ENCODE peak calls at places on chromosomes 3 and 15, in nine cellular contexts. One of them, this sample, is unnamed.
A peak's percentile ranks its signal among the peaks of the same experiment; 100 is the strongest.

GRCh38 chr15:80619677-80620076 is 75.4 kb upstream of the ABHD17C start:
- DNase-seq in breast epithelium: no peak
- DNase-seq in psoas muscle: no peak
- DNase-seq in fibroblast of lung: peak; percentile 38
- DNase-seq in effector memory CD4-positive, alpha-beta T cell: no peak
- DNase-seq in tibial artery: no peak
- DNase-seq in uterus: no peak
- DNase-seq in CD8-positive, alpha-beta T cell: no peak
- DNase-seq in Karpas-422: no peak
- DNase-seq in this sample: no peak

GRCh38 chr15:75199347-75199976 is 2.2 kb upstream of the C15orf39 start:
- DNase-seq in psoas muscle: no peak
- DNase-seq in effector memory CD4-positive, alpha-beta T cell: no peak
- DNase-seq in Karpas-422: no peak
- DNase-seq in uterus: no peak
- DNase-seq in fibroblast of lung: no peak
- DNase-seq in tibial artery: no peak
- DNase-seq in CD8-positive, alpha-beta T cell: no peak
- DNase-seq in breast epithelium: no peak
- DNase-seq in this sample: no peak

GRCh38 chr15:44726568-44727461 is 9.5 kb upstream of the TRIM69 start:
- DNase-seq in effector memory CD4-positive, alpha-beta T cell: peak; percentile 74
- DNase-seq in psoas muscle: no peak
- DNase-seq in Karpas-422: peak; percentile 96
- DNase-seq in CD8-positive, alpha-beta T cell: peak; percentile 84
- DNase-seq in tibial artery: peak; percentile 66
- DNase-seq in fibroblast of lung: peak; percentile 93
- DNase-seq in breast epithelium: no peak
- DNase-seq in uterus: no peak
- DNase-seq in this sample: no peak

GRCh38 chr15:65339926-65340325 is 35.4 kb downstream of the RNU5B-1 start:
- DNase-seq in breast epithelium: no peak
- DNase-seq in psoas muscle: no peak
- DNase-seq in uterus: no peak
- DNase-seq in effector memory CD4-positive, alpha-beta T cell: no peak
- DNase-seq in Karpas-422: no peak
- DNase-seq in fibroblast of lung: no peak
- DNase-seq in tibial artery: no peak
- DNase-seq in CD8-positive, alpha-beta T cell: no peak
- DNase-seq in this sample: peak; percentile 15

GRCh38 chr3:196499807-196500524 is 3.6 kb downstream of the RNF168 start:
- DNase-seq in uterus: no peak
- DNase-seq in fibroblast of lung: no peak
- DNase-seq in psoas muscle: no peak
- DNase-seq in effector memory CD4-positive, alpha-beta T cell: no peak
- DNase-seq in breast epithelium: no peak
- DNase-seq in CD8-positive, alpha-beta T cell: no peak
- DNase-seq in tibial artery: no peak
- DNase-seq in Karpas-422: no peak
- DNase-seq in this sample: no peak

GRCh38 chr3:104396974-104397669 is 969.6 kb upstream of the ALCAM start:
- DNase-seq in tibial artery: peak; percentile 27
- DNase-seq in Karpas-422: no peak
- DNase-seq in uterus: no peak
- DNase-seq in CD8-positive, alpha-beta T cell: no peak
- DNase-seq in fibroblast of lung: peak; percentile 32
- DNase-seq in breast epithelium: no peak
- DNase-seq in effector memory CD4-positive, alpha-beta T cell: no peak
- DNase-seq in psoas muscle: no peak
- DNase-seq in this sample: no peak

GRCh38 chr3:124443446-124443845 is 286.8 kb upstream of the UMPS start:
- DNase-seq in breast epithelium: no peak
- DNase-seq in fibroblast of lung: no peak
- DNase-seq in psoas muscle: no peak
- DNase-seq in Karpas-422: no peak
- DNase-seq in tibial artery: no peak
- DNase-seq in CD8-positive, alpha-beta T cell: no peak
- DNase-seq in effector memory CD4-positive, alpha-beta T cell: no peak
- DNase-seq in uterus: no peak
- DNase-seq in this sample: no peak

GRCh38 chr15:74270155-74270554 is 34.0 kb downstream of the CCDC33 start:
- DNase-seq in tibial artery: no peak
- DNase-seq in fibroblast of lung: no peak
- DNase-seq in Karpas-422: no peak
- DNase-seq in breast epithelium: no peak
- DNase-seq in psoas muscle: no peak
- DNase-seq in CD8-positive, alpha-beta T cell: no peak
- DNase-seq in effector memory CD4-positive, alpha-beta T cell: no peak
- DNase-seq in uterus: no peak
- DNase-seq in this sample: no peak

GRCh38 chr3:143974877-143975238 is 3.2 kb downstream of the DIPK2A start:
- DNase-seq in Karpas-422: no peak
- DNase-seq in psoas muscle: no peak
- DNase-seq in tibial artery: no peak
- DNase-seq in fibroblast of lung: peak; percentile 56
- DNase-seq in uterus: no peak
- DNase-seq in breast epithelium: no peak
- DNase-seq in effector memory CD4-positive, alpha-beta T cell: no peak
- DNase-seq in CD8-positive, alpha-beta T cell: no peak
- DNase-seq in this sample: no peak

GRCh38 chr3:73100734-73101550 is 39.5 kb downstream of the EBLN2 start:
- DNase-seq in psoas muscle: peak; percentile 65
- DNase-seq in fibroblast of lung: peak; percentile 78
- DNase-seq in uterus: peak; percentile 85
- DNase-seq in breast epithelium: peak; percentile 84
- DNase-seq in tibial artery: peak; percentile 87
- DNase-seq in Karpas-422: peak; percentile 93
- DNase-seq in effector memory CD4-positive, alpha-beta T cell: peak; percentile 37
- DNase-seq in CD8-positive, alpha-beta T cell: peak; percentile 64
- DNase-seq in this sample: no peak

GRCh38 chr3:54780336-54780735 is 147.5 kb downstream of the LRTM1 start:
- DNase-seq in effector memory CD4-positive, alpha-beta T cell: no peak
- DNase-seq in tibial artery: no peak
- DNase-seq in psoas muscle: no peak
- DNase-seq in fibroblast of lung: no peak
- DNase-seq in Karpas-422: no peak
- DNase-seq in CD8-positive, alpha-beta T cell: no peak
- DNase-seq in breast epithelium: no peak
- DNase-seq in uterus: no peak
- DNase-seq in this sample: no peak

GRCh38 chr15:51380999-51381806 is 39.7 kb downstream of the GLDN start:
- DNase-seq in CD8-positive, alpha-beta T cell: no peak
- DNase-seq in effector memory CD4-positive, alpha-beta T cell: no peak
- DNase-seq in psoas muscle: no peak
- DNase-seq in tibial artery: peak; percentile 72
- DNase-seq in breast epithelium: no peak
- DNase-seq in fibroblast of lung: peak; percentile 81
- DNase-seq in uterus: peak; percentile 47
- DNase-seq in Karpas-422: peak; percentile 84
- DNase-seq in this sample: peak; percentile 52

GRCh38 chr3:45528429-45528828 is 66.1 kb upstream of the LIMD1 start:
- DNase-seq in psoas muscle: no peak
- DNase-seq in uterus: no peak
- DNase-seq in Karpas-422: no peak
- DNase-seq in tibial artery: no peak
- DNase-seq in fibroblast of lung: peak; percentile 56
- DNase-seq in effector memory CD4-positive, alpha-beta T cell: no peak
- DNase-seq in breast epithelium: no peak
- DNase-seq in CD8-positive, alpha-beta T cell: no peak
- DNase-seq in this sample: no peak

GRCh38 chr3:27076815-27077630 is 292.2 kb downstream of the NEK10 start:
- DNase-seq in effector memory CD4-positive, alpha-beta T cell: no peak
- DNase-seq in tibial artery: no peak
- DNase-seq in Karpas-422: no peak
- DNase-seq in psoas muscle: no peak
- DNase-seq in fibroblast of lung: no peak
- DNase-seq in uterus: no peak
- DNase-seq in CD8-positive, alpha-beta T cell: no peak
- DNase-seq in breast epithelium: no peak
- DNase-seq in this sample: no peak

GRCh38 chr3:164332856-164333802 is 745.2 kb downstream of the SI start:
- DNase-seq in CD8-positive, alpha-beta T cell: no peak
- DNase-seq in breast epithelium: no peak
- DNase-seq in psoas muscle: no peak
- DNase-seq in effector memory CD4-positive, alpha-beta T cell: no peak
- DNase-seq in fibroblast of lung: no peak
- DNase-seq in uterus: no peak
- DNase-seq in tibial artery: no peak
- DNase-seq in Karpas-422: no peak
- DNase-seq in this sample: no peak

GRCh38 chr3:23767546-23767945 is 38.2 kb upstream of the UBE2E1 start:
- DNase-seq in Karpas-422: no peak
- DNase-seq in fibroblast of lung: no peak
- DNase-seq in CD8-positive, alpha-beta T cell: no peak
- DNase-seq in psoas muscle: no peak
- DNase-seq in uterus: no peak
- DNase-seq in breast epithelium: no peak
- DNase-seq in effector memory CD4-positive, alpha-beta T cell: no peak
- DNase-seq in tibial artery: no peak
- DNase-seq in this sample: no peak

GRCh38 chr15:73781038-73781925 is 28.1 kb upstream of the INSYN1 start:
- DNase-seq in breast epithelium: no peak
- DNase-seq in CD8-positive, alpha-beta T cell: no peak
- DNase-seq in effector memory CD4-positive, alpha-beta T cell: no peak
- DNase-seq in psoas muscle: no peak
- DNase-seq in uterus: no peak
- DNase-seq in tibial artery: no peak
- DNase-seq in Karpas-422: peak; percentile 56
- DNase-seq in fibroblast of lung: peak; percentile 4
- DNase-seq in this sample: no peak

GRCh38 chr15:77633134-77633912 is 611 bp upstream of the LINGO1 start:
- DNase-seq in effector memory CD4-positive, alpha-beta T cell: peak; percentile 4
- DNase-seq in Karpas-422: peak; percentile 88
- DNase-seq in tibial artery: peak; percentile 82
- DNase-seq in CD8-positive, alpha-beta T cell: peak; percentile 32
- DNase-seq in fibroblast of lung: peak; percentile 71
- DNase-seq in breast epithelium: peak; percentile 90
- DNase-seq in psoas muscle: peak; percentile 91
- DNase-seq in uterus: peak; percentile 85
- DNase-seq in this sample: peak; percentile 97

GRCh38 chr3:150401285-150401684 is 6.8 kb upstream of the TSC22D2 start:
- DNase-seq in uterus: no peak
- DNase-seq in Karpas-422: no peak
- DNase-seq in effector memory CD4-positive, alpha-beta T cell: no peak
- DNase-seq in breast epithelium: no peak
- DNase-seq in CD8-positive, alpha-beta T cell: no peak
- DNase-seq in tibial artery: no peak
- DNase-seq in psoas muscle: no peak
- DNase-seq in fibroblast of lung: no peak
- DNase-seq in this sample: no peak

GRCh38 chr3:125324341-125324740 is 50.8 kb downstream of the ZNF148 start:
- DNase-seq in breast epithelium: no peak
- DNase-seq in fibroblast of lung: no peak
- DNase-seq in effector memory CD4-positive, alpha-beta T cell: no peak
- DNase-seq in uterus: no peak
- DNase-seq in Karpas-422: no peak
- DNase-seq in CD8-positive, alpha-beta T cell: no peak
- DNase-seq in tibial artery: no peak
- DNase-seq in psoas muscle: no peak
- DNase-seq in this sample: no peak

GRCh38 chr3:98985406-98985805 is 83.9 kb upstream of the DCBLD2 start:
- DNase-seq in CD8-positive, alpha-beta T cell: no peak
- DNase-seq in Karpas-422: no peak
- DNase-seq in psoas muscle: no peak
- DNase-seq in breast epithelium: no peak
- DNase-seq in fibroblast of lung: peak; percentile 61
- DNase-seq in uterus: no peak
- DNase-seq in effector memory CD4-positive, alpha-beta T cell: no peak
- DNase-seq in tibial artery: no peak
- DNase-seq in this sample: no peak
- H3K4me3 ChIP-seq in CD8-positive, alpha-beta T cell: no peak overlapping the region
- H3K4me3 ChIP-seq in Karpas-422: no peak overlapping the region
- H3K4me3 ChIP-seq in psoas muscle: no peak overlapping the region
- H3K4me3 ChIP-seq in breast epithelium: no peak overlapping the region
- H3K4me3 ChIP-seq in fibroblast of lung: no peak overlapping the region
- H3K4me3 ChIP-seq in uterus: no peak overlapping the region
- H3K4me3 ChIP-seq in effector memory CD4-positive, alpha-beta T cell: no peak overlapping the region
- H3K4me3 ChIP-seq in tibial artery: no peak overlapping the region
- H3K4me3 ChIP-seq in this sample: no peak overlapping the region

GRCh38 chr3:105758451-105758850 is 110.4 kb downstream of the CBLB start:
- DNase-seq in fibroblast of lung: no peak
- DNase-seq in CD8-positive, alpha-beta T cell: no peak
- DNase-seq in Karpas-422: no peak
- DNase-seq in effector memory CD4-positive, alpha-beta T cell: no peak
- DNase-seq in psoas muscle: no peak
- DNase-seq in tibial artery: no peak
- DNase-seq in uterus: no peak
- DNase-seq in breast epithelium: no peak
- DNase-seq in this sample: no peak
- H3K9me3 ChIP-seq in fibroblast of lung: no peaks in the 10 kb centered on the region
- H3K9me3 ChIP-seq in CD8-positive, alpha-beta T cell: no peaks in the 10 kb centered on the region
- H3K9me3 ChIP-seq in Karpas-422: no peaks in the 10 kb centered on the region
- H3K9me3 ChIP-seq in effector memory CD4-positive, alpha-beta T cell: peaks cover 3% of the 10 kb centered on the region
- H3K9me3 ChIP-seq in psoas muscle: no peaks in the 10 kb centered on the region
- H3K9me3 ChIP-seq in tibial artery: no peaks in the 10 kb centered on the region
- H3K9me3 ChIP-seq in uterus: no peaks in the 10 kb centered on the region
- H3K9me3 ChIP-seq in breast epithelium: peaks cover 16% of the 10 kb centered on the region
- H3K9me3 ChIP-seq in this sample: peaks cover 26% of the 10 kb centered on the region

DNA sequence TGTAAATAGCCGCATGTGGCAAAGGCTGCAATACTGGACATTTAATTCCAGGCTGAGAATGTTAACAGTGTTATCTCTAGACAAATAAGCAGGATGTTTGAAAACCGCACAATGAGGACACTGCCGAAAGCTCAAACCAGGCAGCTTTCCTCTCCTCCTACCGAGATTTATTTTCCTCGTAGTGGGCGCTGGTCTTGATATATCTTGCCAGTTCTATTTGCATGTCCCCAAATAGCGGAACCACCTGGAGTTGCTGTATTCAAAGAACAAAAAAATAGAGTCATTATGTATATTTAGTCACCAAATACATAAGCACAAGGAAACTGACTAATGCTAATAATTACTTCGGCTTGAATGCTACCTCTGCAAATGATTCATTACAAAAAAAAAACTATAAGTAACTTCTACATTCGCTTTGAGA is 46.5 kb downstream of the CYFIP1 start:
- DNase-seq in Karpas-422: peak; percentile 69
- DNase-seq in breast epithelium: no peak
- DNase-seq in effector memory CD4-positive, alpha-beta T cell: no peak
- DNase-seq in uterus: no peak
- DNase-seq in tibial artery: no peak
- DNase-seq in psoas muscle: no peak
- DNase-seq in CD8-positive, alpha-beta T cell: no peak
- DNase-seq in fibroblast of lung: no peak
- DNase-seq in this sample: no peak
- H3K36me3 ChIP-seq in Karpas-422: no peaks in the 10 kb centered on the region
- H3K36me3 ChIP-seq in breast epithelium: peaks cover 10% of the 10 kb centered on the region
- H3K36me3 ChIP-seq in effector memory CD4-positive, alpha-beta T cell: peaks cover 9% of the 10 kb centered on the region
- H3K36me3 ChIP-seq in uterus: no peaks in the 10 kb centered on the region
- H3K36me3 ChIP-seq in tibial artery: peaks cover 48% of the 10 kb centered on the region
- H3K36me3 ChIP-seq in psoas muscle: peaks cover 69% of the 10 kb centered on the region
- H3K36me3 ChIP-seq in CD8-positive, alpha-beta T cell: no peaks in the 10 kb centered on the region
- H3K36me3 ChIP-seq in fibroblast of lung: peaks cover 15% of the 10 kb centered on the region
- H3K36me3 ChIP-seq in this sample: peaks cover 77% of the 10 kb centered on the region

DNA sequence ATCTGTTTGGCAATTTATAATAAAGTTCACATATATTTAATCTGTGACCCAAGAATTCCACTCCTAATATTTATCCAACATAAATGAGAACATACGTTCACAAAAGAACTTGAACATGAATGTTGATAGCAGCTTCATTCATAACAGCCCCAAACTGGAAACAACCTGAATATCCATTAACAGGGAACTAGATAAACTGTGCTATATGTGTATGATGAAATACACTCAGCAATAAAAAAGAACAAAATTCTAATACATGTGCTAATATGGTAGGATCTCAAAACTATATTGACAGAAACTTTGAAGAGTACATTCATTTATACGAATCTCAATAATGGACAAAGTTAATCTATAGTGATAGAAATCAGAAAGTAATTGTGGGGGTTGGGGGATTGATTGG is 5.1 kb upstream of the BHLHE40 start:
- DNase-seq in fibroblast of lung: no peak
- DNase-seq in psoas muscle: no peak
- DNase-seq in effector memory CD4-positive, alpha-beta T cell: no peak
- DNase-seq in CD8-positive, alpha-beta T cell: no peak
- DNase-seq in tibial artery: no peak
- DNase-seq in uterus: no peak
- DNase-seq in Karpas-422: no peak
- DNase-seq in breast epithelium: no peak
- DNase-seq in this sample: no peak
- H3K4me3 ChIP-seq in fibroblast of lung: no peak overlapping the region
- H3K4me3 ChIP-seq in psoas muscle: no peak overlapping the region
- H3K4me3 ChIP-seq in effector memory CD4-positive, alpha-beta T cell: no peak overlapping the region
- H3K4me3 ChIP-seq in CD8-positive, alpha-beta T cell: no peak overlapping the region
- H3K4me3 ChIP-seq in tibial artery: no peak overlapping the region
- H3K4me3 ChIP-seq in uterus: no peak overlapping the region
- H3K4me3 ChIP-seq in Karpas-422: no peak overlapping the region
- H3K4me3 ChIP-seq in breast epithelium: no peak overlapping the region
- H3K4me3 ChIP-seq in this sample: no peak overlapping the region